ENCODE peak calls at places on chromosomes 7 and 10, in nine cellular contexts. One of them, this sample, is unnamed.

GRCh38 chr10:69360485-69361302 is 56.0 kb downstream of the TACR2 start:
- DNase-seq in fibroblast of pulmonary artery: peak
- DNase-seq in uterus: peak
- DNase-seq in K562: no peak
- DNase-seq in IMR-90: peak
- DNase-seq in fibroblast of mammary gland: peak
- DNase-seq in heart right ventricle: peak
- DNase-seq in cardiac fibroblast: peak
- DNase-seq in osteoblast: peak
- DNase-seq in this sample: no peak

GRCh38 chr7:102914585-102914984 is 1.8 kb downstream of the LRRC17 start:
- DNase-seq in fibroblast of pulmonary artery: peak
- DNase-seq in uterus: peak
- DNase-seq in K562: no peak
- DNase-seq in IMR-90: peak
- DNase-seq in fibroblast of mammary gland: peak
- DNase-seq in heart right ventricle: peak
- DNase-seq in cardiac fibroblast: peak
- DNase-seq in osteoblast: no peak
- DNase-seq in this sample: no peak

GRCh38 chr10:110638319-110638718 is 5.8 kb upstream of the RBM20 start:
- DNase-seq in fibroblast of pulmonary artery: no peak
- DNase-seq in uterus: no peak
- DNase-seq in K562: no peak
- DNase-seq in IMR-90: no peak
- DNase-seq in fibroblast of mammary gland: no peak
- DNase-seq in heart right ventricle: no peak
- DNase-seq in cardiac fibroblast: no peak
- DNase-seq in osteoblast: no peak
- DNase-seq in this sample: no peak

GRCh38 chr7:17580141-17580540 is 281.7 kb downstream of the AHR start:
- DNase-seq in fibroblast of pulmonary artery: peak
- DNase-seq in uterus: no peak
- DNase-seq in K562: no peak
- DNase-seq in IMR-90: peak
- DNase-seq in fibroblast of mammary gland: peak
- DNase-seq in heart right ventricle: no peak
- DNase-seq in cardiac fibroblast: peak
- DNase-seq in osteoblast: peak
- DNase-seq in this sample: no peak

GRCh38 chr7:79217468-79217867 is 236.0 kb downstream of the MAGI2 start:
- DNase-seq in fibroblast of pulmonary artery: no peak
- DNase-seq in uterus: no peak
- DNase-seq in K562: no peak
- DNase-seq in IMR-90: peak
- DNase-seq in fibroblast of mammary gland: no peak
- DNase-seq in heart right ventricle: no peak
- DNase-seq in cardiac fibroblast: peak
- DNase-seq in osteoblast: no peak
- DNase-seq in this sample: no peak

GRCh38 chr10:125252937-125253336 is 92.6 kb upstream of the CTBP2 start:
- DNase-seq in fibroblast of pulmonary artery: no peak
- DNase-seq in uterus: no peak
- DNase-seq in K562: no peak
- DNase-seq in IMR-90: no peak
- DNase-seq in fibroblast of mammary gland: no peak
- DNase-seq in heart right ventricle: no peak
- DNase-seq in cardiac fibroblast: no peak
- DNase-seq in osteoblast: no peak
- DNase-seq in this sample: no peak

GRCh38 chr10:124659380-124659779 is 84.8 kb downstream of the FAM53B start:
- DNase-seq in fibroblast of pulmonary artery: no peak
- DNase-seq in uterus: no peak
- DNase-seq in K562: no peak
- DNase-seq in IMR-90: no peak
- DNase-seq in fibroblast of mammary gland: no peak
- DNase-seq in heart right ventricle: no peak
- DNase-seq in cardiac fibroblast: no peak
- DNase-seq in osteoblast: no peak
- DNase-seq in this sample: peak

GRCh38 chr10:130073912-130074311 is 36.7 kb downstream of the C10orf143 start:
- DNase-seq in fibroblast of pulmonary artery: no peak
- DNase-seq in uterus: no peak
- DNase-seq in K562: no peak
- DNase-seq in IMR-90: no peak
- DNase-seq in fibroblast of mammary gland: no peak
- DNase-seq in heart right ventricle: no peak
- DNase-seq in cardiac fibroblast: no peak
- DNase-seq in osteoblast: no peak
- DNase-seq in this sample: no peak

GRCh38 chr7:49797987-49798660 is 24.7 kb downstream of the VWC2 start:
- DNase-seq in fibroblast of pulmonary artery: no peak
- DNase-seq in uterus: no peak
- DNase-seq in K562: no peak
- DNase-seq in IMR-90: no peak
- DNase-seq in fibroblast of mammary gland: no peak
- DNase-seq in heart right ventricle: no peak
- DNase-seq in cardiac fibroblast: no peak
- DNase-seq in osteoblast: no peak
- DNase-seq in this sample: no peak

GRCh38 chr7:24752073-24752800 is 5.0 kb downstream of the GSDME start:
- DNase-seq in fibroblast of pulmonary artery: no peak
- DNase-seq in uterus: no peak
- DNase-seq in K562: no peak
- DNase-seq in IMR-90: no peak
- DNase-seq in fibroblast of mammary gland: no peak
- DNase-seq in heart right ventricle: no peak
- DNase-seq in cardiac fibroblast: no peak
- DNase-seq in osteoblast: no peak
- DNase-seq in this sample: no peak

GRCh38 chr7:28811990-28812389 is 146.1 kb downstream of the TRIL start:
- DNase-seq in fibroblast of pulmonary artery: peak
- DNase-seq in uterus: no peak
- DNase-seq in K562: no peak
- DNase-seq in IMR-90: no peak
- DNase-seq in fibroblast of mammary gland: no peak
- DNase-seq in heart right ventricle: no peak
- DNase-seq in cardiac fibroblast: no peak
- DNase-seq in osteoblast: no peak
- DNase-seq in this sample: no peak

GRCh38 chr7:28806841-28807240 is 151.3 kb downstream of the TRIL start:
- DNase-seq in fibroblast of pulmonary artery: no peak
- DNase-seq in uterus: no peak
- DNase-seq in K562: no peak
- DNase-seq in IMR-90: peak
- DNase-seq in fibroblast of mammary gland: peak
- DNase-seq in heart right ventricle: no peak
- DNase-seq in cardiac fibroblast: peak
- DNase-seq in osteoblast: no peak
- DNase-seq in this sample: no peak

GRCh38 chr7:28811003-28811402 is 147.1 kb downstream of the TRIL start:
- DNase-seq in fibroblast of pulmonary artery: no peak
- DNase-seq in uterus: no peak
- DNase-seq in K562: no peak
- DNase-seq in IMR-90: peak
- DNase-seq in fibroblast of mammary gland: no peak
- DNase-seq in heart right ventricle: no peak
- DNase-seq in cardiac fibroblast: no peak
- DNase-seq in osteoblast: no peak
- DNase-seq in this sample: no peak

GRCh38 chr7:28807396-28807994 is 150.6 kb downstream of the TRIL start:
- DNase-seq in fibroblast of pulmonary artery: no peak
- DNase-seq in uterus: no peak
- DNase-seq in K562: no peak
- DNase-seq in IMR-90: no peak
- DNase-seq in fibroblast of mammary gland: no peak
- DNase-seq in heart right ventricle: no peak
- DNase-seq in cardiac fibroblast: no peak
- DNase-seq in osteoblast: no peak
- DNase-seq in this sample: no peak

GRCh38 chr7:28808786-28809533 is 149.2 kb downstream of the TRIL start:
- DNase-seq in fibroblast of pulmonary artery: peak
- DNase-seq in uterus: no peak
- DNase-seq in K562: peak
- DNase-seq in IMR-90: peak
- DNase-seq in fibroblast of mammary gland: peak
- DNase-seq in heart right ventricle: peak
- DNase-seq in cardiac fibroblast: no peak
- DNase-seq in osteoblast: peak
- DNase-seq in this sample: no peak
- TF ChIP-seq CTCF in fibroblast of pulmonary artery: no peak
- TF ChIP-seq CTCF in uterus: no peak
- TF ChIP-seq CTCF in K562: peak
- TF ChIP-seq CTCF in IMR-90: no peak
- TF ChIP-seq CTCF in fibroblast of mammary gland: no peak
- TF ChIP-seq CTCF in heart right ventricle: no peak
- TF ChIP-seq CTCF in cardiac fibroblast: no peak
- TF ChIP-seq CTCF in osteoblast: no peak
- TF ChIP-seq CTCF in this sample: no peak

GRCh38 chr7:117478796-117479479 is 887 bp upstream of the CFTR start:
- DNase-seq in fibroblast of pulmonary artery: no peak
- DNase-seq in uterus: no peak
- DNase-seq in K562: no peak
- DNase-seq in IMR-90: no peak
- DNase-seq in fibroblast of mammary gland: no peak
- DNase-seq in heart right ventricle: no peak
- DNase-seq in cardiac fibroblast: no peak
- DNase-seq in osteoblast: no peak
- DNase-seq in this sample: no peak
- H3K4me3 ChIP-seq in fibroblast of pulmonary artery: peak
- H3K4me3 ChIP-seq in uterus: peak
- H3K4me3 ChIP-seq in K562: no peak
- H3K4me3 ChIP-seq in IMR-90: peak
- H3K4me3 ChIP-seq in fibroblast of mammary gland: no peak
- H3K4me3 ChIP-seq in heart right ventricle: peak
- H3K4me3 ChIP-seq in cardiac fibroblast: peak
- H3K4me3 ChIP-seq in osteoblast: no peak
- H3K4me3 ChIP-seq in this sample: no peak

GRCh38 chr7:1419310-1419634 is 40.0 kb downstream of the MICALL2 start:
- DNase-seq in fibroblast of pulmonary artery: no peak
- DNase-seq in uterus: no peak
- DNase-seq in K562: no peak
- DNase-seq in IMR-90: no peak
- DNase-seq in fibroblast of mammary gland: no peak
- DNase-seq in heart right ventricle: no peak
- DNase-seq in cardiac fibroblast: no peak
- DNase-seq in osteoblast: no peak
- DNase-seq in this sample: no peak

GRCh38 chr7:1418505-1419309 is 40.6 kb downstream of the MICALL2 start:
- DNase-seq in fibroblast of pulmonary artery: peak
- DNase-seq in uterus: no peak
- DNase-seq in K562: peak
- DNase-seq in IMR-90: peak
- DNase-seq in fibroblast of mammary gland: peak
- DNase-seq in heart right ventricle: no peak
- DNase-seq in cardiac fibroblast: peak
- DNase-seq in osteoblast: no peak
- DNase-seq in this sample: no peak

GRCh38 chr7:1413936-1414639 is 45.2 kb downstream of the MICALL2 start:
- DNase-seq in fibroblast of pulmonary artery: no peak
- DNase-seq in uterus: no peak
- DNase-seq in K562: no peak
- DNase-seq in IMR-90: no peak
- DNase-seq in fibroblast of mammary gland: no peak
- DNase-seq in heart right ventricle: no peak
- DNase-seq in cardiac fibroblast: no peak
- DNase-seq in osteoblast: no peak
- DNase-seq in this sample: no peak

GRCh38 chr7:1412322-1413261 is 46.7 kb downstream of the MICALL2 start:
- DNase-seq in fibroblast of pulmonary artery: peak
- DNase-seq in uterus: peak
- DNase-seq in K562: peak
- DNase-seq in IMR-90: peak
- DNase-seq in fibroblast of mammary gland: peak
- DNase-seq in heart right ventricle: peak
- DNase-seq in cardiac fibroblast: peak
- DNase-seq in osteoblast: peak
- DNase-seq in this sample: peak

GRCh38 chr7:1415389-1415990 is 43.8 kb downstream of the MICALL2 start:
- DNase-seq in fibroblast of pulmonary artery: no peak
- DNase-seq in uterus: no peak
- DNase-seq in K562: no peak
- DNase-seq in IMR-90: no peak
- DNase-seq in fibroblast of mammary gland: no peak
- DNase-seq in heart right ventricle: no peak
- DNase-seq in cardiac fibroblast: no peak
- DNase-seq in osteoblast: no peak
- DNase-seq in this sample: no peak
- TF ChIP-seq CTCF in fibroblast of pulmonary artery: no peak
- TF ChIP-seq CTCF in uterus: no peak
- TF ChIP-seq CTCF in K562: no peak
- TF ChIP-seq CTCF in IMR-90: no peak
- TF ChIP-seq CTCF in fibroblast of mammary gland: no peak
- TF ChIP-seq CTCF in heart right ventricle: no peak
- TF ChIP-seq CTCF in cardiac fibroblast: no peak
- TF ChIP-seq CTCF in osteoblast: no peak
- TF ChIP-seq CTCF in this sample: no peak

GRCh38 chr10:122030200-122030552 is 41.2 kb downstream of the TACC2 start:
- DNase-seq in fibroblast of pulmonary artery: no peak
- DNase-seq in uterus: no peak
- DNase-seq in K562: no peak
- DNase-seq in IMR-90: no peak
- DNase-seq in fibroblast of mammary gland: no peak
- DNase-seq in heart right ventricle: no peak
- DNase-seq in cardiac fibroblast: no peak
- DNase-seq in osteoblast: no peak
- DNase-seq in this sample: no peak

GRCh38 chr10:122034149-122034756 is 45.3 kb downstream of the TACC2 start:
- DNase-seq in fibroblast of pulmonary artery: peak
- DNase-seq in uterus: no peak
- DNase-seq in K562: no peak
- DNase-seq in IMR-90: peak
- DNase-seq in fibroblast of mammary gland: peak
- DNase-seq in heart right ventricle: no peak
- DNase-seq in cardiac fibroblast: peak
- DNase-seq in osteoblast: peak
- DNase-seq in this sample: no peak

GRCh38 chr10:122029503-122030199 is 40.7 kb downstream of the TACC2 start:
- DNase-seq in fibroblast of pulmonary artery: no peak
- DNase-seq in uterus: no peak
- DNase-seq in K562: no peak
- DNase-seq in IMR-90: no peak
- DNase-seq in fibroblast of mammary gland: no peak
- DNase-seq in heart right ventricle: peak
- DNase-seq in cardiac fibroblast: no peak
- DNase-seq in osteoblast: no peak
- DNase-seq in this sample: no peak

GRCh38 chr10:122033224-122033926 is 44.4 kb downstream of the TACC2 start:
- DNase-seq in fibroblast of pulmonary artery: no peak
- DNase-seq in uterus: no peak
- DNase-seq in K562: no peak
- DNase-seq in IMR-90: no peak
- DNase-seq in fibroblast of mammary gland: no peak
- DNase-seq in heart right ventricle: no peak
- DNase-seq in cardiac fibroblast: no peak
- DNase-seq in osteoblast: no peak
- DNase-seq in this sample: no peak
- H3K4me3 ChIP-seq in fibroblast of pulmonary artery: no peak
- H3K4me3 ChIP-seq in uterus: no peak
- H3K4me3 ChIP-seq in K562: no peak
- H3K4me3 ChIP-seq in IMR-90: no peak
- H3K4me3 ChIP-seq in fibroblast of mammary gland: no peak
- H3K4me3 ChIP-seq in heart right ventricle: no peak
- H3K4me3 ChIP-seq in cardiac fibroblast: no peak
- H3K4me3 ChIP-seq in osteoblast: no peak
- H3K4me3 ChIP-seq in this sample: no peak

This sample was measured in GM12865.